ENCODE peak calls at places on chromosomes 7 and 10, in seven cellular contexts. One of them, this sample, is unnamed.

GRCh38 chr10:69092959-69093850 is 5.3 kb downstream of the SRGN start:
- DNase-seq in dorsolateral prefrontal cortex: peak; percentile 60
- DNase-seq in PC-3: peak; percentile 97
- DNase-seq in colonic mucosa: peak; percentile 88
- DNase-seq in H1: no peak
- DNase-seq in transverse colon: peak; percentile 84
- DNase-seq in stomach: peak; percentile 88
- DNase-seq in this sample: peak; percentile 88

GRCh38 chr7:131723926-131724325 is 167.5 kb upstream of the PODXL start:
- DNase-seq in colonic mucosa: no peak
- DNase-seq in dorsolateral prefrontal cortex: no peak
- DNase-seq in stomach: no peak
- DNase-seq in H1: no peak
- DNase-seq in PC-3: no peak
- DNase-seq in transverse colon: no peak
- DNase-seq in this sample: no peak

GRCh38 chr7:159024280-159024951 is 120.3 kb downstream of the VIPR2 start:
- DNase-seq in colonic mucosa: no peak
- DNase-seq in dorsolateral prefrontal cortex: no peak
- DNase-seq in stomach: no peak
- DNase-seq in PC-3: peak; percentile 63
- DNase-seq in transverse colon: peak; percentile 3
- DNase-seq in H1: no peak
- DNase-seq in this sample: no peak

GRCh38 chr10:89279449-89279869 is 22.4 kb upstream of the IFIT2 start:
- DNase-seq in stomach: peak; percentile 47
- DNase-seq in transverse colon: no peak
- DNase-seq in PC-3: peak; percentile 88
- DNase-seq in dorsolateral prefrontal cortex: no peak
- DNase-seq in H1: no peak
- DNase-seq in colonic mucosa: no peak
- DNase-seq in this sample: no peak

GRCh38 chr10:105188737-105189463 is 547.8 kb downstream of the SORCS3 start:
- DNase-seq in PC-3: peak; percentile 18
- DNase-seq in transverse colon: no peak
- DNase-seq in stomach: no peak
- DNase-seq in dorsolateral prefrontal cortex: no peak
- DNase-seq in H1: no peak
- DNase-seq in colonic mucosa: no peak
- DNase-seq in this sample: no peak

GRCh38 chr10:89838002-89838615 is 136.7 kb downstream of the KIF20B start:
- DNase-seq in colonic mucosa: no peak
- DNase-seq in H1: no peak
- DNase-seq in PC-3: no peak
- DNase-seq in stomach: no peak
- DNase-seq in transverse colon: no peak
- DNase-seq in dorsolateral prefrontal cortex: no peak
- DNase-seq in this sample: no peak

GRCh38 chr7:22351329-22351692 is 5.6 kb downstream of the RAPGEF5 start:
- DNase-seq in H1: no peak
- DNase-seq in stomach: no peak
- DNase-seq in colonic mucosa: no peak
- DNase-seq in dorsolateral prefrontal cortex: no peak
- DNase-seq in PC-3: peak; percentile 63
- DNase-seq in transverse colon: no peak
- DNase-seq in this sample: no peak

GRCh38 chr7:94389381-94389780 is 5.3 kb upstream of the COL1A2 start:
- DNase-seq in stomach: no peak
- DNase-seq in colonic mucosa: no peak
- DNase-seq in dorsolateral prefrontal cortex: no peak
- DNase-seq in transverse colon: no peak
- DNase-seq in H1: no peak
- DNase-seq in PC-3: no peak
- DNase-seq in this sample: no peak

GRCh38 chr7:129781128-129781855 is 169.8 kb downstream of the NRF1 start:
- DNase-seq in H1: no peak
- DNase-seq in colonic mucosa: no peak
- DNase-seq in transverse colon: no peak
- DNase-seq in PC-3: no peak
- DNase-seq in stomach: no peak
- DNase-seq in dorsolateral prefrontal cortex: no peak
- DNase-seq in this sample: no peak

GRCh38 chr7:116354171-116354545 is 143.8 kb downstream of the TES start:
- DNase-seq in stomach: peak; percentile 66
- DNase-seq in PC-3: no peak
- DNase-seq in transverse colon: peak; percentile 15
- DNase-seq in H1: no peak
- DNase-seq in dorsolateral prefrontal cortex: no peak
- DNase-seq in colonic mucosa: peak; percentile 24
- DNase-seq in this sample: no peak

GRCh38 chr10:102620615-102621417 is 23.5 kb upstream of the TRIM8 start:
- DNase-seq in colonic mucosa: no peak
- DNase-seq in H1: no peak
- DNase-seq in PC-3: no peak
- DNase-seq in transverse colon: no peak
- DNase-seq in stomach: no peak
- DNase-seq in dorsolateral prefrontal cortex: no peak
- DNase-seq in this sample: no peak

GRCh38 chr10:102620138-102620591 is 24.1 kb upstream of the TRIM8 start:
- DNase-seq in H1: no peak
- DNase-seq in stomach: no peak
- DNase-seq in dorsolateral prefrontal cortex: no peak
- DNase-seq in transverse colon: peak; percentile 49
- DNase-seq in colonic mucosa: no peak
- DNase-seq in PC-3: no peak
- DNase-seq in this sample: no peak

GRCh38 chr10:102624094-102624493 is 20.2 kb upstream of the TRIM8 start:
- DNase-seq in colonic mucosa: no peak
- DNase-seq in transverse colon: no peak
- DNase-seq in dorsolateral prefrontal cortex: no peak
- DNase-seq in PC-3: no peak
- DNase-seq in stomach: no peak
- DNase-seq in H1: no peak
- DNase-seq in this sample: no peak

GRCh38 chr10:102619281-102619981 is 24.8 kb upstream of the TRIM8 start:
- DNase-seq in dorsolateral prefrontal cortex: no peak
- DNase-seq in transverse colon: no peak
- DNase-seq in stomach: no peak
- DNase-seq in colonic mucosa: no peak
- DNase-seq in PC-3: no peak
- DNase-seq in H1: no peak
- DNase-seq in this sample: no peak

DNA sequence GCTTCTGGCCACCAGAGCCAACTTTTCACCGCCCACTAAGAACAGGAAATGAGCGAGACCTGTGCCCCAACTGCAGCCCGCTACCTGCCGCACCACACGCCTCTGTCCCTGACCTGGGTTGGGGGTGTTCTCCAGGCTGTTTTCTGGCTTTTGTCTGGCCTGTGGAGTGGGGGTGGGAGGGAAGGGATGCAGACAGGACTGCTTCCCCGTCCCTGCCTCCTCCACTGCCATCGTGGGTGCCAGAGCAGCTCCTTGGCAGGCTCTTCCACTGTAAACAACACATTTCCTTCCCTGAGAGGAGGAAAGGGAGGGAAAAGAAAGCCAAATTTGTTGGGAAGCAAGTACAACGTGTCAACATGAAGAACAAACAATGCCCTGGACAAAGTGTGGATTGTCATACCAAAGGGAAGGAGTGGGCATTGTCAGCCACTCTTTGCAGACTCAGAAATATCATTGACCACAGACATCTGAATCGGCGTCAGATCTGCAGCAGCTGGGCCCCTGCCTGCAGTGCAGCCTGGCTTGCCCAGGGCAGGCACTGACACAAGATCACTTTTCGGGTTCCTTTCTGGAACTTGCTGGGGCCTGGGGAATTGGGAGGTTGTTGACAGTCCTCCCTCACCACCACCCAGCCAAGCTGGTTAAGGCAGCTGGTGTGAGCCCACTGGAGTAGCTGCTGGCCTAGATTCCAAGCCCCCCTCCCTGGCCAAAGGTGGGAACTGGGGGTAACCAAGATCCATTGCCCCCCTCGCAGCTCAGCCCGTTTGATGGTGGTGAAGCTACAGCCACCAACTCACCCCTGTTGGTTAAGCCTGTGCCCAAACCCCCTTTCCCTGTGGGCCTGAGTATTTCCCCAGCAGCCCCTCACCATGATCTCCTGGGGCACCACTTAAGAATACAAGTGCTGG is 22.6 kb upstream of the TRIM8 start:
- DNase-seq in H1: no peak
- DNase-seq in dorsolateral prefrontal cortex: no peak
- DNase-seq in stomach: no peak
- DNase-seq in transverse colon: no peak
- DNase-seq in PC-3: peak; percentile 43
- DNase-seq in colonic mucosa: no peak
- DNase-seq in this sample: no peak
- H3K27me3 ChIP-seq in H1: no peaks in the 10 kb centered on the region
- H3K27me3 ChIP-seq in dorsolateral prefrontal cortex: no peaks in the 10 kb centered on the region
- H3K27me3 ChIP-seq in stomach: no peaks in the 10 kb centered on the region
- H3K27me3 ChIP-seq in transverse colon: no peaks in the 10 kb centered on the region
- H3K27me3 ChIP-seq in PC-3: no peaks in the 10 kb centered on the region
- H3K27me3 ChIP-seq in colonic mucosa: no peaks in the 10 kb centered on the region
- H3K27me3 ChIP-seq in this sample: no peaks in the 10 kb centered on the region

GRCh38 chr7:82382276-82382675 is 61.3 kb downstream of the CACNA2D1 start:
- DNase-seq in stomach: no peak
- DNase-seq in H1: peak; percentile 3
- DNase-seq in colonic mucosa: no peak
- DNase-seq in PC-3: no peak
- DNase-seq in dorsolateral prefrontal cortex: no peak
- DNase-seq in transverse colon: no peak
- DNase-seq in this sample: no peak
- H3K27me3 ChIP-seq in stomach: no peaks in the 10 kb centered on the region
- H3K27me3 ChIP-seq in H1: no peaks in the 10 kb centered on the region
- H3K27me3 ChIP-seq in colonic mucosa: no peaks in the 10 kb centered on the region
- H3K27me3 ChIP-seq in PC-3: peaks cover 31% of the 10 kb centered on the region
- H3K27me3 ChIP-seq in dorsolateral prefrontal cortex: no peaks in the 10 kb centered on the region
- H3K27me3 ChIP-seq in transverse colon: no peaks in the 10 kb centered on the region
- H3K27me3 ChIP-seq in this sample: no peaks in the 10 kb centered on the region

DNA sequence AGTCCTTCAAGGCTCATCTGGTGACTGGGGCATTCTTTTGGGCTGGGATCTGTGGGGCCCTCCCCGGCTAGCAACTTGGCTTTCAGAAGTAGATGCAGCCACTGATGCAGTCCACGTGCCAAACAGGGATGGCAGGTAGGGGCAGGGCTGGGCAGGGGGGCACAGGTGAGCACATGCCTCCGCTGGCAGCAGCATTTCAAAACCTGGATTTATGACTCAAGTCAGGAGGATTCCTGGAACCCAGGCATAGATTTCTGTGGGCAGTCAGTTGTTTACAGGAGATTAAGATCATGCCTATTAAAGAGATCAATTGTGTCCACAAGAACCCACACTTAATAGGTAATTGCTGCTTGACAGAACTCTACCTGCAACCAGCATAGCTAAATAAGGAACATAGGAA is 839 bp upstream of the HABP2 start:
- DNase-seq in stomach: peak; percentile 36
- DNase-seq in H1: no peak
- DNase-seq in transverse colon: no peak
- DNase-seq in dorsolateral prefrontal cortex: no peak
- DNase-seq in PC-3: peak; percentile 64
- DNase-seq in colonic mucosa: no peak
- DNase-seq in this sample: no peak
- H3K27me3 ChIP-seq in stomach: no peaks in the 10 kb centered on the region
- H3K27me3 ChIP-seq in H1: peaks cover 63% of the 10 kb centered on the region
- H3K27me3 ChIP-seq in transverse colon: no peaks in the 10 kb centered on the region
- H3K27me3 ChIP-seq in dorsolateral prefrontal cortex: no peaks in the 10 kb centered on the region
- H3K27me3 ChIP-seq in PC-3: no peaks in the 10 kb centered on the region
- H3K27me3 ChIP-seq in colonic mucosa: no peaks in the 10 kb centered on the region
- H3K27me3 ChIP-seq in this sample: no peaks in the 10 kb centered on the region

GRCh38 chr7:75064291-75064690 is 9.3 kb downstream of the RCC1L start:
- DNase-seq in H1: no peak
- DNase-seq in PC-3: no peak
- DNase-seq in transverse colon: no peak
- DNase-seq in dorsolateral prefrontal cortex: no peak
- DNase-seq in colonic mucosa: no peak
- DNase-seq in stomach: no peak
- DNase-seq in this sample: no peak
- H3K27me3 ChIP-seq in H1: no peaks in the 10 kb centered on the region
- H3K27me3 ChIP-seq in PC-3: no peaks in the 10 kb centered on the region
- H3K27me3 ChIP-seq in transverse colon: no peaks in the 10 kb centered on the region
- H3K27me3 ChIP-seq in dorsolateral prefrontal cortex: no peaks in the 10 kb centered on the region
- H3K27me3 ChIP-seq in colonic mucosa: no peaks in the 10 kb centered on the region
- H3K27me3 ChIP-seq in stomach: no peaks in the 10 kb centered on the region
- H3K27me3 ChIP-seq in this sample: no peaks in the 10 kb centered on the region

GRCh38 chr7:155209920-155210319 is 87.8 kb upstream of the INSIG1 start:
- DNase-seq in transverse colon: no peak
- DNase-seq in H1: no peak
- DNase-seq in dorsolateral prefrontal cortex: no peak
- DNase-seq in colonic mucosa: no peak
- DNase-seq in PC-3: no peak
- DNase-seq in stomach: no peak
- DNase-seq in this sample: no peak
- H3K27me3 ChIP-seq in transverse colon: peaks cover 15% of the 10 kb centered on the region
- H3K27me3 ChIP-seq in H1: no peaks in the 10 kb centered on the region
- H3K27me3 ChIP-seq in dorsolateral prefrontal cortex: no peaks in the 10 kb centered on the region
- H3K27me3 ChIP-seq in colonic mucosa: peaks cover 4% of the 10 kb centered on the region
- H3K27me3 ChIP-seq in PC-3: no peaks in the 10 kb centered on the region
- H3K27me3 ChIP-seq in stomach: no peaks in the 10 kb centered on the region
- H3K27me3 ChIP-seq in this sample: no peaks in the 10 kb centered on the region

GRCh38 chr7:128352138-128352537 is 8.4 kb upstream of the RBM28 start:
- DNase-seq in transverse colon: peak; percentile 33
- DNase-seq in colonic mucosa: no peak
- DNase-seq in PC-3: no peak
- DNase-seq in stomach: peak; percentile 77
- DNase-seq in H1: peak; percentile 56
- DNase-seq in dorsolateral prefrontal cortex: no peak
- DNase-seq in this sample: no peak
- H3K27me3 ChIP-seq in transverse colon: peaks cover 51% of the 10 kb centered on the region
- H3K27me3 ChIP-seq in colonic mucosa: peaks cover 18% of the 10 kb centered on the region
- H3K27me3 ChIP-seq in PC-3: no peaks in the 10 kb centered on the region
- H3K27me3 ChIP-seq in stomach: no peaks in the 10 kb centered on the region
- H3K27me3 ChIP-seq in H1: peaks cover 71% of the 10 kb centered on the region
- H3K27me3 ChIP-seq in dorsolateral prefrontal cortex: peaks cover 3% of the 10 kb centered on the region
- H3K27me3 ChIP-seq in this sample: peaks cover 7% of the 10 kb centered on the region

DNA sequence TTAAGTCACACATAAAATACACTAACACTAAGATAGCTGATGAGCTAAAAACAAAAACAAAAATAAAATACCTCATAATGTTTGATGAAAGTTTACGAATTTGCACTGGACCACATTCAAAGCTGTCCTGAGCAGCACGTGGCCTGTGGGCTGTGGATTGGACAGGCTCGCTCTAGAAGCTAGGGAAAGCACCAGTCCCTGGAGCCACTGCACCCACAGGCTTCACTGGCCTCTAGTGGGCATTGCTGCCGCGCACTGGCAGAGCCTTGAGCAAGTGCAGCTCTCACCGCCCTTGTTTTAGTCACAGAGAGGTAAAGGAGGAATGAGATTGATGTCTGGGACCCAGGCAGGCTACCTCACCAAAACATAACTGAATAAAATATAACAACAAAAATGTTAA is 67.6 kb downstream of the PAX2 start:
- DNase-seq in PC-3: no peak
- DNase-seq in H1: no peak
- DNase-seq in dorsolateral prefrontal cortex: no peak
- DNase-seq in transverse colon: no peak
- DNase-seq in stomach: no peak
- DNase-seq in colonic mucosa: no peak
- DNase-seq in this sample: no peak
- H3K27me3 ChIP-seq in PC-3: peaks cover 92% of the 10 kb centered on the region
- H3K27me3 ChIP-seq in H1: peaks cover 4% of the 10 kb centered on the region
- H3K27me3 ChIP-seq in dorsolateral prefrontal cortex: peaks cover 9% of the 10 kb centered on the region
- H3K27me3 ChIP-seq in transverse colon: peaks cover 98% of the 10 kb centered on the region
- H3K27me3 ChIP-seq in stomach: peaks cover 2% of the 10 kb centered on the region
- H3K27me3 ChIP-seq in colonic mucosa: peaks cover 6% of the 10 kb centered on the region
- H3K27me3 ChIP-seq in this sample: peaks cover 7% of the 10 kb centered on the region